ENCODE peak calls at places on chromosome 12, in five cellular contexts. J is AG08396, S is H1, K is psoas muscle, H is T follicular helper cell. G is an unnamed sample.

GRCh38 chr12:57242691-57243454 is 8.1 kb downstream of the STAC3 start:
- DNase-seq in K (peak; percentile 56), H (peak; percentile 36), S (peak; percentile 89), J (peak; percentile 41), G (no peak)

GRCh38 chr12:85733441-85733840 is 102.8 kb downstream of the RASSF9 start:
- DNase-seq in K (no peak), J (no peak), H (no peak), S (no peak), G (peak; percentile 87)

GRCh38 chr12:3207858-3208257 is 130.7 kb downstream of the TSPAN9 start:
- DNase-seq in J (no peak), K (no peak), S (no peak), H (no peak), G (no peak)

GRCh38 chr12:25590021-25590721 is 37.1 kb upstream of the LMNTD1 start:
- DNase-seq in S (no peak), K (no peak), J (no peak), H (no peak), G (no peak)

GRCh38 chr12:4116251-4117111 is 157.1 kb upstream of the CCND2 start:
- DNase-seq in K (no peak), H (no peak), S (no peak), J (peak; percentile 77), G (no peak)

GRCh38 chr12:76180401-76181277 is 96.2 kb upstream of the NAP1L1 start:
- DNase-seq in J (no peak), H (no peak), S (no peak), K (no peak), G (no peak)

GRCh38 chr12:45918818-45919217 is 71.6 kb downstream of the SCAF11 start:
- DNase-seq in S (no peak), J (no peak), H (no peak), K (no peak), G (no peak)

GRCh38 chr12:108838194-108839010 is 19.0 kb downstream of the SSH1 start:
- DNase-seq in K (peak; percentile 92), H (peak; percentile 6), S (peak; percentile 73), J (peak; percentile 92), G (peak; percentile 98)

GRCh38 chr12:27549801-27550652 is 26.0 kb downstream of the PPFIBP1 start:
- DNase-seq in H (no peak), J (peak; percentile 68), S (no peak), K (peak; percentile 81), G (peak; percentile 71)

GRCh38 chr12:59023861-59024424 is 103.6 kb upstream of the LRIG3 start:
- DNase-seq in K (no peak), S (no peak), H (no peak), J (no peak), G (no peak)

GRCh38 chr12:63802012-63802608 is 22.4 kb downstream of the RXYLT1 start:
- DNase-seq in K (no peak), S (no peak), H (no peak), J (peak; percentile 20), G (peak; percentile 26)

GRCh38 chr12:98752726-98753125 is 107.6 kb downstream of the APAF1 start:
- DNase-seq in S (no peak), J (peak; percentile 40), K (no peak), H (no peak), G (no peak)

GRCh38 chr12:64335886-64336466 is 54.6 kb downstream of the C12orf56 start:
- DNase-seq in K (no peak), S (no peak), J (no peak), H (no peak), G (no peak)

GRCh38 chr12:40204337-40204736 is 20.5 kb upstream of the LRRK2 start:
- DNase-seq in J (no peak), S (no peak), K (no peak), H (no peak), G (no peak)

GRCh38 chr12:104006929-104007328 is 41.3 kb downstream of the TDG start:
- DNase-seq in S (no peak), H (no peak), K (no peak), J (peak; percentile 51), G (no peak)

GRCh38 chr12:113390064-113391043 is 13.3 kb downstream of the SDS start:
- DNase-seq in K (no peak), S (no peak), H (no peak), J (no peak), G (no peak)

GRCh38 chr12:22935501-22935900 is 310.5 kb downstream of the ETNK1 start:
- DNase-seq in J (no peak), S (no peak), H (no peak), K (no peak), G (no peak)

G was measured in foreskin melanocyte.